ENCODE peak calls at places on chromosomes 4 and X, in ten cellular contexts. A, P, G, V, J, T, C, M, D and F are unnamed samples.

GRCh38 chrX:71650333-71650969 is 16.9 kb upstream of the LOC101059915 start:
- DNase-seq in A (no peak), P (no peak), G (peak), V (no peak), J (no peak), T (no peak), C (no peak), M (peak), D (no peak), F (no peak)

GRCh38 chr4:98546910-98547544 is 111.4 kb downstream of the TSPAN5 start:
- DNase-seq in A (peak), P (no peak), G (no peak), V (no peak), J (peak), T (no peak), C (no peak), M (no peak), D (no peak), F (no peak)

GRCh38 chr4:74374561-74375327 is 9.8 kb downstream of the EREG start:
- DNase-seq in A (peak), P (no peak), G (no peak), V (no peak), J (peak), T (no peak), C (peak), M (no peak), D (peak), F (no peak)

GRCh38 chr4:39987505-39987904 is 9.8 kb upstream of the PDS5A start:
- DNase-seq in A (no peak), P (no peak), G (no peak), V (no peak), J (no peak), T (no peak), C (no peak), M (no peak), D (no peak), F (no peak)

GRCh38 chr4:7392438-7393374 is 42.0 kb downstream of the PSAPL1 start:
- DNase-seq in A (no peak), P (no peak), G (no peak), V (no peak), J (peak), T (no peak), C (peak), M (no peak), D (no peak), F (no peak)

GRCh38 chrX:148878371-148878770 is 378.0 kb downstream of the AFF2 start:
- DNase-seq in A (no peak), P (no peak), G (no peak), V (no peak), J (peak), T (no peak), C (peak), M (no peak), D (no peak), F (no peak)

GRCh38 chr4:128517739-128518510 is 230.3 kb upstream of the PGRMC2 start:
- DNase-seq in A (peak), P (no peak), G (no peak), V (no peak), J (peak), T (no peak), C (peak), M (peak), D (peak), F (no peak)

GRCh38 chr4:56668267-56668666 is 12.8 kb downstream of the HOPX start:
- DNase-seq in A (no peak), P (no peak), G (no peak), V (no peak), J (no peak), T (no peak), C (no peak), M (peak), D (no peak), F (no peak)

GRCh38 chrX:65745992-65746391 is 78.5 kb downstream of the MSN start:
- DNase-seq in A (no peak), P (no peak), G (no peak), V (no peak), J (no peak), T (no peak), C (peak), M (peak), D (no peak), F (no peak)

GRCh38 chrX:12894074-12894691 is 12.2 kb upstream of the TLR8 start:
- DNase-seq in A (no peak), P (peak), G (no peak), V (peak), J (peak), T (peak), C (peak), M (peak), D (peak), F (peak)

GRCh38 chrX:72124540-72125201 is 7.0 kb downstream of the RTL5 start:
- DNase-seq in A (no peak), P (no peak), G (no peak), V (no peak), J (no peak), T (no peak), C (no peak), M (no peak), D (no peak), F (no peak)

GRCh38 chrX:106912864-106913263 is 7.3 kb upstream of the CLDN2 start:
- DNase-seq in A (no peak), P (no peak), G (no peak), V (no peak), J (peak), T (no peak), C (no peak), M (no peak), D (no peak), F (no peak)

GRCh38 chr4:120718979-120719566 is 203.5 kb downstream of the PRDM5 start:
- DNase-seq in A (peak), P (no peak), G (peak), V (no peak), J (peak), T (peak), C (peak), M (peak), D (peak), F (no peak)

GRCh38 chr4:129839687-129840086 is 743.7 kb downstream of the C4orf33 start:
- DNase-seq in A (no peak), P (no peak), G (no peak), V (no peak), J (no peak), T (no peak), C (no peak), M (no peak), D (no peak), F (no peak)

GRCh38 chr4:121192500-121192899 is 28.4 kb upstream of the TNIP3 start:
- DNase-seq in A (peak), P (no peak), G (peak), V (peak), J (peak), T (peak), C (peak), M (peak), D (no peak), F (peak)

GRCh38 chr4:99679976-99680375 is 22.3 kb upstream of the C4orf54 start:
- DNase-seq in A (no peak), P (no peak), G (no peak), V (no peak), J (no peak), T (no peak), C (no peak), M (no peak), D (no peak), F (no peak)

GRCh38 chr4:80202784-80203553 is 5.7 kb downstream of the PRDM8 start:
- DNase-seq in A (no peak), P (peak), G (no peak), V (peak), J (no peak), T (peak), C (peak), M (peak), D (peak), F (no peak)

GRCh38 chrX:14660970-14661369 is 131.6 kb downstream of the GLRA2 start:
- DNase-seq in A (no peak), P (no peak), G (no peak), V (no peak), J (no peak), T (no peak), C (no peak), M (no peak), D (no peak), F (no peak)

GRCh38 chr4:163762756-163763155 is 268.3 kb downstream of the TMA16 start:
- DNase-seq in A (no peak), P (no peak), G (no peak), V (no peak), J (no peak), T (no peak), C (no peak), M (no peak), D (no peak), F (no peak)

GRCh38 chr4:35175894-35176293 is 1068.4 kb downstream of the ARAP2 start:
- DNase-seq in A (no peak), P (no peak), G (no peak), V (no peak), J (no peak), T (peak), C (no peak), M (no peak), D (no peak), F (no peak)

GRCh38 chr4:150773032-150773431 is 191.1 kb downstream of the MAB21L2 start:
- DNase-seq in A (no peak), P (no peak), G (no peak), V (no peak), J (no peak), T (no peak), C (no peak), M (no peak), D (no peak), F (no peak)

GRCh38 chrX:150968862-150969720 is 14.0 kb upstream of the HMGB3 start:
- DNase-seq in A (no peak), P (no peak), G (no peak), V (no peak), J (no peak), T (no peak), C (no peak), M (no peak), D (no peak), F (no peak)

GRCh38 chrX:102934624-102935023 is 2.4 kb upstream of the RAB40AL start:
- DNase-seq in A (no peak), P (no peak), G (peak), V (no peak), J (peak), T (no peak), C (peak), M (peak), D (peak), F (no peak)

GRCh38 chr4:178264001-178264400 is 821.8 kb upstream of the AGA start:
- DNase-seq in A (no peak), P (no peak), G (no peak), V (no peak), J (no peak), T (no peak), C (no peak), M (no peak), D (no peak), F (no peak)

GRCh38 chr4:133157460-133158160 is 8.5 kb downstream of the PCDH10 start:
- DNase-seq in A (no peak), P (no peak), G (no peak), V (no peak), J (no peak), T (no peak), C (no peak), M (peak), D (no peak), F (no peak)

GRCh38 chr4:170339522-170339921 is 249.8 kb upstream of the AADAT start:
- DNase-seq in A (no peak), P (no peak), G (no peak), V (no peak), J (no peak), T (no peak), C (no peak), M (no peak), D (no peak), F (no peak)

GRCh38 chr4:183430987-183431347 is 13.5 kb upstream of the CDKN2AIP start:
- DNase-seq in A (no peak), P (no peak), G (no peak), V (no peak), J (no peak), T (no peak), C (no peak), M (no peak), D (no peak), F (no peak)

GRCh38 chr4:74447636-74448233 is 2.8 kb downstream of the AREG start:
- DNase-seq in A (no peak), P (no peak), G (no peak), V (no peak), J (no peak), T (no peak), C (no peak), M (no peak), D (no peak), F (no peak)

GRCh38 chr4:90733211-90733610 is 606.0 kb downstream of the CCSER1 start:
- DNase-seq in A (no peak), P (no peak), G (no peak), V (no peak), J (no peak), T (no peak), C (no peak), M (no peak), D (no peak), F (no peak)

GRCh38 chr4:169557061-169557636 is 55.2 kb downstream of the NEK1 start:
- DNase-seq in A (no peak), P (no peak), G (no peak), V (no peak), J (no peak), T (no peak), C (peak), M (no peak), D (no peak), F (no peak)

GRCh38 chr4:151673913-151674520 is 86.8 kb downstream of the GATB start:
- DNase-seq in A (no peak), P (no peak), G (no peak), V (no peak), J (no peak), T (no peak), C (no peak), M (no peak), D (no peak), F (no peak)

GRCh38 chrX:21840199-21840557 is 761 bp downstream of the MBTPS2 start:
- DNase-seq in A (no peak), P (no peak), G (no peak), V (no peak), J (peak), T (no peak), C (no peak), M (peak), D (no peak), F (peak)

GRCh38 chrX:115894087-115894486 is 276.5 kb upstream of the AGTR2 start:
- DNase-seq in A (peak), P (no peak), G (no peak), V (peak), J (no peak), T (peak), C (peak), M (no peak), D (no peak), F (peak)

GRCh38 chrX:134365923-134366322 is 94.0 kb upstream of the HPRT1 start:
- DNase-seq in A (no peak), P (no peak), G (no peak), V (no peak), J (no peak), T (no peak), C (no peak), M (no peak), D (no peak), F (no peak)

GRCh38 chrX:153645921-153646481 is 1.0 kb upstream of the DUSP9 start:
- DNase-seq in A (no peak), P (no peak), G (no peak), V (no peak), J (no peak), T (no peak), C (no peak), M (no peak), D (no peak), F (no peak)

GRCh38 chr4:45442466-45442865 is 681.4 kb downstream of the GABRG1 start:
- DNase-seq in A (no peak), P (no peak), G (no peak), V (no peak), J (no peak), T (peak), C (no peak), M (peak), D (no peak), F (peak)

GRCh38 chr4:80070880-80071620 is 2.0 kb downstream of the ANTXR2 start:
- DNase-seq in A (no peak), P (no peak), G (no peak), V (no peak), J (peak), T (no peak), C (no peak), M (peak), D (no peak), F (no peak)

GRCh38 chrX:11059923-11060322 is 51.2 kb upstream of the HCCS start:
- DNase-seq in A (no peak), P (no peak), G (no peak), V (no peak), J (no peak), T (peak), C (peak), M (no peak), D (no peak), F (no peak)